ENCODE peak calls at places on chromosome 14, in nine cellular contexts. H, Y, Z, W, F, J, U, N and R are unnamed samples.

GRCh38 chr14:36519431-36520321 is at the start of gene NKX2-1:
- DNase-seq in H (peak; percentile 33), Y (no peak), Z (no peak), W (peak; percentile 40), F (no peak), J (no peak), U (peak; percentile 32), N (no peak), R (peak; percentile 47)

GRCh38 chr14:104280902-104281767 is 142.7 kb downstream of the KIF26A start:
- DNase-seq in H (peak; percentile 20), Y (no peak), Z (no peak), W (no peak), F (no peak), J (no peak), U (no peak), N (no peak), R (no peak)

GRCh38 chr14:89489796-89490506 is 72.9 kb upstream of the FOXN3 start:
- DNase-seq in H (no peak), Y (no peak), Z (peak; percentile 36), W (no peak), F (peak; percentile 32), J (no peak), U (peak; percentile 29), N (no peak), R (no peak)

GRCh38 chr14:90720336-90720735 is 95.9 kb downstream of the TTC7B start:
- DNase-seq in H (no peak), Y (no peak), Z (no peak), W (no peak), F (peak; percentile 10), J (no peak), U (no peak), N (no peak), R (no peak)

GRCh38 chr14:57761800-57762199 is 104.1 kb downstream of the SLC35F4 start:
- DNase-seq in H (no peak), Y (no peak), Z (no peak), W (no peak), F (no peak), J (no peak), U (no peak), N (no peak), R (no peak)

GRCh38 chr14:25111061-25111601 is 61.2 kb upstream of the STXBP6 start:
- DNase-seq in H (no peak), Y (peak; percentile 84), Z (peak; percentile 85), W (no peak), F (peak; percentile 95), J (peak; percentile 85), U (no peak), N (no peak), R (no peak)

GRCh38 chr14:104504172-104504735 is 75.3 kb upstream of the C14orf180 start:
- DNase-seq in H (no peak), Y (no peak), Z (no peak), W (no peak), F (no peak), J (no peak), U (no peak), N (no peak), R (no peak)

GRCh38 chr14:60311417-60311816 is 62.4 kb downstream of the PPM1A start:
- DNase-seq in H (no peak), Y (peak; percentile 66), Z (peak; percentile 52), W (no peak), F (peak; percentile 42), J (peak; percentile 28), U (no peak), N (no peak), R (no peak)

GRCh38 chr14:102805454-102805891 is 28.2 kb downstream of the TRAF3 start:
- DNase-seq in H (peak; percentile 53), Y (peak; percentile 73), Z (peak; percentile 81), W (no peak), F (peak; percentile 29), J (no peak), U (no peak), N (peak; percentile 85), R (no peak)

GRCh38 chr14:22143360-22143759 is 445.7 kb downstream of the DAD1 start:
- DNase-seq in H (no peak), Y (no peak), Z (no peak), W (no peak), F (no peak), J (no peak), U (no peak), N (no peak), R (no peak)

GRCh38 chr14:77848031-77848430 is 48.1 kb downstream of the ADCK1 start:
- DNase-seq in H (no peak), Y (peak; percentile 35), Z (no peak), W (no peak), F (peak; percentile 34), J (no peak), U (no peak), N (no peak), R (no peak)

GRCh38 chr14:67735361-67735921 is 33.8 kb downstream of the RDH12 start:
- DNase-seq in H (no peak), Y (no peak), Z (no peak), W (no peak), F (peak; percentile 24), J (no peak), U (no peak), N (no peak), R (no peak)

GRCh38 chr14:81594012-81594411 is 60.4 kb upstream of the SEL1L start:
- DNase-seq in H (no peak), Y (peak; percentile 3), Z (no peak), W (no peak), F (peak; percentile 6), J (no peak), U (peak; percentile 54), N (no peak), R (no peak)

GRCh38 chr14:104726600-104727451 is 2.8 kb downstream of the ADSS1 start:
- DNase-seq in H (no peak), Y (no peak), Z (no peak), W (no peak), F (no peak), J (no peak), U (no peak), N (no peak), R (no peak)

GRCh38 chr14:94109915-94110250 is 653 bp upstream of the IFI27 start:
- DNase-seq in H (no peak), Y (no peak), Z (no peak), W (no peak), F (no peak), J (no peak), U (no peak), N (peak; percentile 26), R (no peak)

GRCh38 chr14:96783306-96784224 is 13.6 kb upstream of the VRK1 start:
- DNase-seq in H (no peak), Y (no peak), Z (no peak), W (no peak), F (no peak), J (no peak), U (no peak), N (no peak), R (no peak)